ENCODE peak calls at places on chromosomes 11 and 22, in eight cellular contexts. V is psoas muscle, F is heart left ventricle, X is ovary, E is T follicular helper cell, S is NCI-H774, L is activated gamma-delta T cell treated with Interleukin-2 at 50 U/mL for 16 hours, M is NCI-H1417. G is an unnamed sample.

GRCh38 chr22:36249160-36249559 is 3.8 kb upstream of the APOL1 start:
- DNase-seq in V (no peak), F (no peak), X (no peak), E (no peak), S (no peak), L (no peak), M (no peak), G (no peak)

GRCh38 chr11:132911186-132911585 is 621.1 kb downstream of the OPCML start:
- DNase-seq in V (no peak), F (no peak), X (no peak), E (no peak), S (no peak), L (no peak), M (no peak), G (no peak)

GRCh38 chr11:14644396-14645246 is 1.0 kb downstream of the PDE3B start:
- DNase-seq in V (peak; percentile 18), F (peak; percentile 46), X (no peak), E (peak; percentile 22), S (no peak), L (peak; percentile 7), M (peak; percentile 59), G (peak; percentile 46)

GRCh38 chr11:119338946-119339580 is 1.6 kb downstream of the C1QTNF5 start:
- DNase-seq in V (no peak), F (peak; percentile 45), X (no peak), E (no peak), S (no peak), L (no peak), M (no peak), G (no peak)

GRCh38 chr22:44406581-44407403 is 91.2 kb downstream of the RTL6 start:
- DNase-seq in V (no peak), F (peak; percentile 8), X (no peak), E (no peak), S (no peak), L (no peak), M (no peak), G (no peak)

GRCh38 chr22:29799217-29799680 is 32.1 kb downstream of the UQCR10 start:
- DNase-seq in V (peak; percentile 94), F (peak; percentile 96), X (peak; percentile 84), E (no peak), S (no peak), L (no peak), M (no peak), G (peak; percentile 93)

GRCh38 chr11:74330065-74330858 is 18.8 kb upstream of the P4HA3 start:
- DNase-seq in V (no peak), F (no peak), X (no peak), E (no peak), S (no peak), L (no peak), M (peak; percentile 25), G (no peak)

GRCh38 chr11:10366568-10367331 is 61.9 kb downstream of the ADM start:
- DNase-seq in V (peak; percentile 82), F (peak; percentile 88), X (peak; percentile 86), E (peak; percentile 16), S (peak; percentile 79), L (peak; percentile 26), M (peak; percentile 61), G (peak; percentile 87)

GRCh38 chr11:75394086-75394840 is 5.1 kb upstream of the RPS3 start:
- DNase-seq in V (no peak), F (no peak), X (no peak), E (no peak), S (no peak), L (no peak), M (no peak), G (no peak)

GRCh38 chr11:27857014-27857413 is 156.8 kb upstream of the BDNF start:
- DNase-seq in V (no peak), F (no peak), X (no peak), E (no peak), S (no peak), L (no peak), M (no peak), G (no peak)

GRCh38 chr22:33555814-33556522 is 364.3 kb downstream of the LARGE1 start:
- DNase-seq in V (no peak), F (no peak), X (no peak), E (no peak), S (no peak), L (no peak), M (no peak), G (no peak)

GRCh38 chr11:104124979-104125378 is 39.0 kb downstream of the PDGFD start:
- DNase-seq in V (no peak), F (no peak), X (no peak), E (no peak), S (no peak), L (no peak), M (no peak), G (no peak)

GRCh38 chr11:76587810-76588454 is 82.6 kb downstream of the LRRC32 start:
- DNase-seq in V (no peak), F (no peak), X (no peak), E (no peak), S (no peak), L (no peak), M (no peak), G (no peak)

GRCh38 chr11:34358258-34358665 is 452 bp upstream of the ABTB2 start:
- DNase-seq in V (peak; percentile 63), F (no peak), X (peak; percentile 73), E (no peak), S (peak; percentile 85), L (no peak), M (peak; percentile 77), G (peak; percentile 61)

GRCh38 chr22:45553333-45554039 is 50.8 kb downstream of the FBLN1 start:
- DNase-seq in V (peak; percentile 76), F (peak; percentile 78), X (peak; percentile 90), E (peak; percentile 18), S (peak; percentile 37), L (peak; percentile 16), M (peak; percentile 47), G (peak; percentile 83)

GRCh38 chr11:45936655-45937054 is 14.2 kb downstream of the LARGE2 start:
- DNase-seq in V (no peak), F (no peak), X (no peak), E (no peak), S (no peak), L (no peak), M (no peak), G (no peak)

GRCh38 chr22:46697811-46698515 is 40.1 kb downstream of the CERK start:
- DNase-seq in V (no peak), F (no peak), X (no peak), E (no peak), S (no peak), L (no peak), M (no peak), G (no peak)

GRCh38 chr11:27904358-27905055 is 203.4 kb downstream of the KIF18A start:
- DNase-seq in V (no peak), F (no peak), X (no peak), E (no peak), S (no peak), L (no peak), M (no peak), G (no peak)

GRCh38 chr11:68282861-68283230 is 11.1 kb upstream of the C11orf24 start:
- DNase-seq in V (no peak), F (no peak), X (no peak), E (no peak), S (no peak), L (no peak), M (no peak), G (no peak)

GRCh38 chr22:44729391-44730012 is 22.9 kb upstream of the ARHGAP8 start:
- DNase-seq in V (peak; percentile 60), F (peak; percentile 74), X (peak; percentile 75), E (no peak), S (no peak), L (no peak), M (no peak), G (peak; percentile 71)

GRCh38 chr11:102883132-102883531 is 8.3 kb upstream of the MMP12 start:
- DNase-seq in V (no peak), F (no peak), X (no peak), E (no peak), S (no peak), L (no peak), M (no peak), G (no peak)

GRCh38 chr22:24583221-24583971 is 9.5 kb downstream of the LRRC75B start:
- DNase-seq in V (no peak), F (no peak), X (no peak), E (no peak), S (no peak), L (no peak), M (peak; percentile 75), G (peak; percentile 45)

GRCh38 chr11:94762208-94762607 is 5.9 kb upstream of the AMOTL1 start:
- DNase-seq in V (no peak), F (no peak), X (no peak), E (no peak), S (no peak), L (no peak), M (no peak), G (no peak)

GRCh38 chr11:3216027-3216525 is 2.5 kb downstream of the MRGPRG start:
- DNase-seq in V (no peak), F (no peak), X (no peak), E (no peak), S (no peak), L (no peak), M (no peak), G (no peak)

GRCh38 chr22:18096823-18097222 is 13.8 kb upstream of the TUBA8 start:
- DNase-seq in V (no peak), F (no peak), X (no peak), E (no peak), S (no peak), L (no peak), M (no peak), G (no peak)

GRCh38 chr22:30506507-30506968 is 1.0 kb upstream of the SEC14L4 start:
- DNase-seq in V (no peak), F (no peak), X (no peak), E (no peak), S (no peak), L (no peak), M (no peak), G (no peak)

GRCh38 chr22:50090141-50090714 is 422 bp downstream of the MOV10L1 start:
- DNase-seq in V (no peak), F (no peak), X (no peak), E (no peak), S (no peak), L (no peak), M (no peak), G (no peak)

GRCh38 chr11:112784323-112785073 is 176.7 kb upstream of the NCAM1 start:
- DNase-seq in V (peak; percentile 72), F (peak; percentile 91), X (peak; percentile 70), E (no peak), S (no peak), L (no peak), M (peak; percentile 45), G (peak; percentile 84)

G was measured in left cardiac atrium.